ENCODE peak calls at places on chromosome 15, in four cellular contexts. W, Y, O and K are unnamed samples.

GRCh38 chr15:88975891-88976290 is 62.7 kb upstream of the MFGE8 start:
- DNase-seq in O (no peak), W (no peak), Y (no peak), K (no peak)

GRCh38 chr15:66923438-66923881 is 141.9 kb upstream of the SMAD3 start:
- DNase-seq in Y (peak; percentile 46), O (no peak), W (no peak), K (no peak)

GRCh38 chr15:81886080-81886479 is 159.7 kb downstream of the MEX3B start:
- DNase-seq in W (no peak), Y (no peak), O (no peak), K (no peak)

GRCh38 chr15:78950906-78951840 is 6.3 kb upstream of the CTSH start:
- DNase-seq in Y (no peak), O (no peak), W (no peak), K (peak; percentile 0)

GRCh38 chr15:100111103-100112060 is 230.4 kb downstream of the ADAMTS17 start:
- DNase-seq in Y (peak; percentile 80), W (peak; percentile 76), O (peak; percentile 84), K (no peak)

GRCh38 chr15:35319354-35319753 is 226.6 kb downstream of the DPH6 start:
- DNase-seq in Y (no peak), O (peak; percentile 71), W (no peak), K (no peak)

GRCh38 chr15:42836251-42836650 is 84.3 kb downstream of the TTBK2 start:
- DNase-seq in O (no peak), W (no peak), Y (no peak), K (no peak)

GRCh38 chr15:74951006-74951405 is 5.6 kb downstream of the RPP25 start:
- DNase-seq in W (no peak), O (no peak), Y (no peak), K (no peak)

GRCh38 chr15:59812185-59812870 is 123.2 kb upstream of the BNIP2 start:
- DNase-seq in O (no peak), W (no peak), Y (no peak), K (no peak)

GRCh38 chr15:70387993-70388392 is 290.3 kb upstream of the TLE3 start:
- DNase-seq in W (no peak), O (no peak), Y (no peak), K (no peak)
- TF ChIP-seq CTCF in W (no peak), O (no peak), Y (no peak), K (no peak)

DNA sequence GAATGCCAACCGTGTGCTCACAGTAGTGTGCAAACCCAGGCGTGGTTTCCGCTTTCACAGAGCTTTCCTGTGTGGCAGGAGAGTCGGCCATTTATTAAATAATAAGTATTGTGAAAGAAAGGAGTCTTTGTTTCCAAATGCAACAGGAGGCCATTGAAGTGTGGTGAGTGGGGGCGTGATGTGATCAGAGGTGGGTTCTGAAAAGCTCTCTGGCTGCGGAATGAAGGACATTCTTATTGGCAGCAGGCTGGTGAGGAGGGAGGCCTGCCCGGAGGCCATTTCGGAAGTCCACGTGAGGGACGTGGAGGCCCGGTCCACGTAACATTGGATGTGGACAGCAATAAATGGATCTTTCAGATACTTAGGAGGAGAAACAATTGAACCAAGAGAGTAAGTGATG is 11.1 kb downstream of the ARNT2 start:
- DNase-seq in W (no peak), O (no peak), Y (no peak), K (no peak)
- TF ChIP-seq CTCF in W (no peak), O (no peak), Y (no peak), K (no peak)

GRCh38 chr15:64740361-64741170 is 34.8 kb downstream of the RBPMS2 start:
- DNase-seq in O (no peak), Y (peak; percentile 98), W (peak; percentile 42), K (no peak)
- TF ChIP-seq CTCF in O (peak; percentile 21), Y (no peak), W (peak; percentile 40), K (peak; percentile 57)

GRCh38 chr15:62066663-62067447 is at the start of gene C2CD4A:
- DNase-seq in W (no peak), Y (peak; percentile 79), O (peak; percentile 89), K (no peak)
- TF ChIP-seq CTCF in W (peak; percentile 51), Y (peak; percentile 11), O (peak; percentile 40), K (peak; percentile 41)

GRCh38 chr15:45522179-45522930 is at the start of gene SLC30A4:
- DNase-seq in W (peak; percentile 20), Y (peak; percentile 86), O (peak; percentile 74), K (no peak)

GRCh38 chr15:45522931-45523331 is 376 bp upstream of the SLC30A4 start:
- DNase-seq in O (peak; percentile 74), W (peak; percentile 13), Y (no peak), K (no peak)

GRCh38 chr15:45521596-45522167 is 873 bp downstream of the SLC30A4 start:
- DNase-seq in W (no peak), Y (no peak), O (no peak), K (no peak)
- TF ChIP-seq CTCF in W (no peak), Y (no peak), O (no peak), K (no peak)

GRCh38 chr15:92981333-92981732 is 81.2 kb downstream of the CHD2 start:
- DNase-seq in O (no peak), W (no peak), Y (no peak), K (no peak)
- TF ChIP-seq CTCF in O (no peak), W (no peak), Y (no peak), K (no peak)

GRCh38 chr15:70974004-70974832 is 81.6 kb downstream of the LRRC49 start:
- DNase-seq in W (peak; percentile 16), Y (no peak), O (no peak), K (no peak)
- TF ChIP-seq CTCF in W (peak; percentile 37), Y (no peak), O (peak; percentile 95), K (peak; percentile 88)